ENCODE peak calls at places on chromosomes 16 and 17, in eight cellular contexts. H is tibial nerve; L is pancreas; R is CD8-positive, alpha-beta T cell; W is astrocyte of the spinal cord; Q is lower leg skin; D is cardiac fibroblast; P is GM23338. Y is an unnamed sample.

GRCh38 chr16:68134644-68135043 is 49.5 kb downstream of the NFATC3 start:
- DNase-seq in H (no peak), W (no peak), R (no peak), Q (no peak), D (no peak), P (no peak), L (no peak), Y (no peak)

GRCh38 chr17:6753006-6753445 is 2.8 kb upstream of the XAF1 start:
- DNase-seq in Q (no peak), D (peak), R (peak), W (peak), H (no peak), P (peak), L (no peak), Y (peak)

GRCh38 chr16:49491111-49491670 is 117.6 kb downstream of the C16orf78 start:
- DNase-seq in R (no peak), Q (no peak), D (no peak), W (no peak), H (no peak), P (peak), L (peak), Y (no peak)

GRCh38 chr17:81609541-81610353 is 27.2 kb downstream of the NPLOC4 start:
- DNase-seq in P (peak), L (no peak), D (no peak), Q (no peak), W (no peak), H (no peak), R (no peak), Y (no peak)

GRCh38 chr17:31318298-31319190 is 2.9 kb downstream of the EVI2A start:
- DNase-seq in Q (peak), L (no peak), R (peak), D (peak), P (peak), W (peak), H (peak), Y (peak)

GRCh38 chr17:73584049-73584448 is 60.2 kb downstream of the SDK2 start:
- DNase-seq in P (no peak), L (no peak), Q (no peak), H (no peak), R (no peak), D (no peak), W (no peak), Y (no peak)

GRCh38 chr17:33756021-33756420 is 462.9 kb upstream of the ASIC2 start:
- DNase-seq in R (no peak), P (no peak), D (no peak), W (no peak), Q (no peak), H (no peak), L (no peak), Y (no peak)

GRCh38 chr17:42514279-42514678 is 21.8 kb upstream of the NAGLU start:
- DNase-seq in W (no peak), R (no peak), D (no peak), L (no peak), Q (no peak), P (no peak), H (no peak), Y (no peak)

GRCh38 chr17:40605301-40605700 is 40.0 kb upstream of the CCR7 start:
- DNase-seq in H (no peak), R (peak), P (no peak), L (no peak), Q (no peak), D (no peak), W (no peak), Y (no peak)

GRCh38 chr16:84081446-84081989 is 35.2 kb downstream of the MBTPS1 start:
- DNase-seq in Q (no peak), W (no peak), L (no peak), H (no peak), R (no peak), P (no peak), D (no peak), Y (no peak)

GRCh38 chr17:9022553-9023388 is 1.5 kb downstream of the NTN1 start:
- DNase-seq in R (no peak), P (peak), W (peak), D (peak), L (peak), H (no peak), Q (no peak), Y (peak)

GRCh38 chr16:87323727-87324410 is 6.7 kb upstream of the C16orf95 start:
- DNase-seq in Q (no peak), D (no peak), H (no peak), L (no peak), P (no peak), W (no peak), R (no peak), Y (no peak)

GRCh38 chr16:81495321-81496234 is 51.0 kb downstream of the CMIP start:
- DNase-seq in H (no peak), R (no peak), Q (no peak), L (no peak), P (no peak), W (no peak), D (no peak), Y (no peak)

GRCh38 chr17:58339775-58340622 is 11.4 kb upstream of the TSPOAP1 start:
- DNase-seq in P (no peak), Q (no peak), R (no peak), H (no peak), D (no peak), L (no peak), W (no peak), Y (no peak)

GRCh38 chr16:13351651-13352217 is 450.3 kb downstream of the SHISA9 start:
- DNase-seq in Q (no peak), P (peak), L (no peak), D (no peak), R (no peak), W (no peak), H (no peak), Y (no peak)

GRCh38 chr17:46826116-46826515 is 7.6 kb upstream of the WNT3 start:
- DNase-seq in Q (no peak), P (no peak), H (no peak), R (no peak), W (no peak), L (no peak), D (no peak), Y (no peak)

GRCh38 chr16:84532299-84532724 is 27.9 kb upstream of the MEAK7 start:
- DNase-seq in D (peak), R (no peak), W (peak), L (no peak), P (peak), H (peak), Q (peak), Y (peak)

GRCh38 chr16:84507011-84507982 is 2.8 kb upstream of the MEAK7 start:
- DNase-seq in R (peak), L (peak), Q (no peak), D (no peak), H (no peak), P (no peak), W (no peak), Y (no peak)

GRCh38 chr16:63457869-63458268 is 1421.6 kb upstream of the CDH8 start:
- DNase-seq in H (no peak), R (no peak), D (no peak), W (no peak), L (no peak), P (no peak), Q (no peak), Y (no peak)

GRCh38 chr16:75244844-75245758 is 6.3 kb downstream of the BCAR1 start:
- DNase-seq in R (no peak), P (peak), H (peak), W (peak), D (peak), Q (peak), L (peak), Y (peak)
- H3K4me3 ChIP-seq in R (no peak), P (no peak), H (peak), W (no peak), D (peak), Q (no peak), L (no peak), Y (no peak)

DNA sequence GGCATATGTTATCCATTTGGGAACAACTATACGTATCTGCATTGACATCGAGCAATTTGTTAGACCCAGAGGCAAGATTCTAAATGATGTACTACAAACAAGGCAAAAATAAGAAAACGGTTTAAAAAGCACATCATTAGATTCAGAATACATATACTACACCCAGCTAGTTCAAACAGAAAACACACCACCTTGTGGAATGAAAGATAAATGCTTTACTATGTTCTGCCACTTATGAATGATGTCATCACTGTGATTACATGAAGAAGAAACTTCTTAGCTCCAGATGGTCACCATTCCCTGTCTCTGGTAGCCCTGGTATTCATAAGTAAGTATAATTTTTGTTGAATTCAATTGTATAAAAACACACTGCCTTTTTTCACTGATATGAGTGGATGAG is 7.8 kb downstream of the NACA2 start:
- DNase-seq in W (peak), L (no peak), P (peak), D (peak), H (no peak), Q (no peak), R (no peak), Y (peak)
- TF ChIP-seq CTCF in W (peak), L (no peak), P (peak), D (peak), H (no peak), Q (no peak), R (peak), Y (peak)

GRCh38 chr17:61395409-61395982 is 4.1 kb upstream of the TBX2 start:
- DNase-seq in L (no peak), H (no peak), P (peak), D (no peak), W (no peak), Q (no peak), R (no peak), Y (no peak)

GRCh38 chr17:61394630-61395408 is 4.8 kb upstream of the TBX2 start:
- DNase-seq in W (no peak), Q (no peak), R (no peak), H (no peak), L (no peak), D (peak), P (no peak), Y (no peak)

GRCh38 chr17:61395983-61396585 is 3.6 kb upstream of the TBX2 start:
- DNase-seq in Q (no peak), W (no peak), R (no peak), D (peak), H (no peak), P (peak), L (peak), Y (no peak)

GRCh38 chr17:61397086-61397842 is 2.4 kb upstream of the TBX2 start:
- DNase-seq in Q (no peak), D (peak), L (peak), R (no peak), H (no peak), P (peak), W (no peak), Y (no peak)

DNA sequence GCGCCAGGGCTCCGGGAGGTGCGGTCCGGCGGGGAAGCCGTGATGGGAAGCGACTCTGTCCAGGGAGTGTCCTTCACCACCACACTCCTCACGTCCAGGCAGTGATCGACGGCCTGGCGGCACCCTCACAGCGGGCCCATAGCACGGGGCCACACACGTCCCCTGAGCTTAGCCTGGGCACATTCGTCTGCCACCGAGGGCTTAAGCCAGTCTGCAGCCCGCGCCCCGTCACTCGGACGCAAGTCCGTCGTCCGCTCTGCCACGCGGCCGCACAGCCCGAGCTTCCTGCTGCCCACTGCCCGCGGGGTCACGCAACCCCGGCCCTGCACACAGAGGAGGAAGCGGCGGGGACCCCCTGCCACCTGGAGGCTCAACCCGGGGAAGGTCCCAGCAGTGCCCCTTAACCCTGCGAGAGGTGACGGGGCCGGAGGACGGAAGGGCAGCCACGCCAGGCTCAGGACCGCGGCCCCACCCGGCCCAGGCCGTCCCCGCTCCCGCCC is 3.0 kb upstream of the TBX2 start:
- DNase-seq in R (no peak), H (no peak), D (peak), Q (no peak), L (peak), W (no peak), P (no peak), Y (no peak)
- H3K4me3 ChIP-seq in R (no peak), H (peak), D (no peak), Q (no peak), L (no peak), W (no peak), P (peak), Y (peak)

DNA sequence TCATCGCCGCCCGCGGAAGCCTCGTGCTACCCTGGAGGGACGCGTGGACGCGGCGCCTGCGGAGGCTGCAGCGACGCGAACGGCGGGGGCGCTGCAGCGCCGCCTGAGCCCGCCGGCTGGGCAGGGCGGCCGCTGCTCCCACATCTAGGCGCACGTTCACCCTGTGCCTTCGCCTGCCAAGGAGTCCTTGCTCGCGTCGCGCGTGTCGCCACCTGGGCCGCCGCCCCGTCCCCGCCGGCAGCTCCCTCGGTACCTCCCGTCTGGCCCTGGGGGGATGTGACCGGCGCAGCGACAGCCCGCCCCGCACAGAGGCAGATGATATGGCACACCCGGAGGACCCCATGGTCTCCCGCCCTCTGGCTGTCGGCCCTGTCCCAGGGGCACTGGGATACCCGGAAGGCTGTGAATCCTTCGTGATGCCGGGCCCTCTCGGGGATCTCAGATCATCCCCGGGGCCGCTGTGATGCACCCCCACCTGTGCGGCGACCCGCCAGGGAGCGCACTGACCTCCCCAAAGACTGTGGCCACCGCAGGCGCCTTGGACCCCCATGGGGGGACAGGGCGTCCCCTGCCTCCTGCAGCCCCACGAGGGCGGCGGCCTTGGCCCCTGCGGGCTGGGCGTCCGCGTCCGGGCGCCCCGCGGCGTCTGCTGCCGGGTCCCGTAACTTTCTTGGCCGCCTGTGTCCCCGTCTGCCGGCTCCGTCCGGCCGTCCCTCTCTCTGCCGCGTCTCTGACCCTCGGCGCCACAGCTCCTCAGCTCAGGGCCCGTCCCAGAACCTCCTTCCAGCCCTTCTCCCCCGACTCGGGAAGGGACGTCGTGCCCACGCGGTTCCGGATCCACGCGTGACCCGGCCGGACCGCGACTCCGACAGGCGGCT is 689 bp upstream of the TBC1D24 start:
- DNase-seq in H (no peak), P (peak), W (no peak), R (peak), Q (no peak), L (peak), D (peak), Y (no peak)
- TF ChIP-seq CTCF in H (peak), P (no peak), W (peak), R (peak), Q (no peak), L (no peak), D (no peak), Y (no peak)

DNA sequence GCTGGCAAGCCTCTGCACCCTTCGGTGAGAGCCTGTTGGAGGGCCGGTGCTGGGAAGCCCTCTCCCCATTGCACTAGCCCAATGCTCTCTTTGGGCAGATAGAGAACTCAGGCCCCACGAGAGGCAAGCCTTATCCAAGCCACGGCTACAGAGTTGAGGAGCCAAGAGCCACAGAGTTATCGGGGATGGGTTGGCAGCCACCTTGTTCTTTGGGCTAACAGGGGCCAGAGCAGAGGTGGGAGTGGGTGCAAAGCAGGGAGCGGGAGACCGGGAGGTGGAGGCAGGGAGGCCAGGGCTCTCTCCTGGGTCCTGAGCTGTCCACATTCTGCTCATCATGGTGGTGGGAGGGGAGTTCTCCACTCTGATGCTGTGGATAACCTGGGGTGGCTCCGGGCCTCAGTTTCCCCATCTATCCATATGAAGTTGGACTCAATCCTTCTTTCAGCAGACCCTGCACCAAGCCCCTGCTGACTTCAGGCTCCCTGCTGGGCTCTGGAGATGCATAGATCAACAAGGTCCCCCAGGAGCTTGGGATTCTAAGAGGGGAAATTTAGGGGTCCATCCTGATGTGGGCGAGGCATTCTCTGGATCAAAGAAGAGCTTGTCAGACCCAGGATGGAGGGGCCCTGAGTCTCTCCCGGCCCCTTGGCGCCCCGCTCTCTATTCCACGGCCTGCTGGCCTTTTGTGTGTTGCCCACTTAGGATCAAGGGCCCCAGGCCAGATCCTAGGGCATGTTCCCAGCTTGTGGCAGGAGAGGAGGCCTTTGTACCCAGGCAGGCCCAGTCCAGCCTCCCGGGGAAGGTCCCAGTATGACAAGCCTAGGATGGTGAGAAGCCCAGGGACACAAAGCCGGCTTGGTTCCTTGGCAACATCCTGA is 557 bp upstream of the CX3CL1 start:
- DNase-seq in H (no peak), D (peak), W (no peak), P (no peak), L (no peak), Q (no peak), R (no peak), Y (no peak)
- H3K4me3 ChIP-seq in H (peak), D (no peak), W (no peak), P (peak), L (no peak), Q (no peak), R (no peak), Y (no peak)

GRCh38 chr17:76391200-76391715 is 6.8 kb downstream of the SPHK1 start:
- DNase-seq in D (no peak), R (no peak), H (no peak), Q (no peak), W (no peak), P (no peak), L (no peak), Y (no peak)

GRCh38 chr17:76390003-76390421 is 5.6 kb downstream of the SPHK1 start:
- DNase-seq in W (no peak), Q (no peak), H (no peak), P (peak), D (peak), R (no peak), L (no peak), Y (no peak)

GRCh38 chr17:76385892-76386786 is 1.7 kb downstream of the SPHK1 start:
- DNase-seq in W (peak), Q (peak), H (peak), D (peak), L (peak), P (peak), R (peak), Y (peak)

GRCh38 chr17:76386966-76387765 is 2.8 kb downstream of the SPHK1 start:
- DNase-seq in D (no peak), L (no peak), Q (no peak), P (no peak), H (no peak), W (no peak), R (no peak), Y (no peak)

GRCh38 chr17:76388966-76389888 is 4.8 kb downstream of the SPHK1 start:
- DNase-seq in R (no peak), Q (no peak), D (peak), H (no peak), P (peak), L (no peak), W (no peak), Y (peak)
- TF ChIP-seq CTCF in R (no peak), Q (no peak), D (peak), H (no peak), P (no peak), L (no peak), W (peak), Y (peak)